ENCODE peak calls at places on chromosomes 5 and 9, in six cellular contexts. C is IMR-90, G is PC-3, J is hepatocyte, W is HepG2, F is fibroblast of lung. O is an unnamed sample.
A peak's percentile ranks its signal among the peaks of the same experiment; 100 is the strongest.

GRCh38 chr9:18601026-18601425 is 127.1 kb downstream of the ADAMTSL1 start:
- DNase-seq in C (no peak), G (no peak), J (no peak), W (no peak), F (peak; percentile 36), O (no peak)

GRCh38 chr5:162685302-162685701 is 617.7 kb downstream of the GABRG2 start:
- DNase-seq in C (no peak), G (no peak), J (no peak), W (no peak), F (no peak), O (no peak)

GRCh38 chr9:13324988-13325387 is 45.5 kb upstream of the MPDZ start:
- DNase-seq in C (no peak), G (no peak), J (no peak), W (no peak), F (peak; percentile 44), O (no peak)

GRCh38 chr5:17282283-17283120 is 65.1 kb downstream of the BASP1 start:
- DNase-seq in C (no peak), G (no peak), J (no peak), W (no peak), F (no peak), O (no peak)

GRCh38 chr5:68891718-68892117 is 202.1 kb upstream of the SLC30A5 start:
- DNase-seq in C (no peak), G (no peak), J (no peak), W (no peak), F (no peak), O (no peak)

GRCh38 chr5:92092239-92092638 is 709.1 kb upstream of the ARRDC3 start:
- DNase-seq in C (no peak), G (no peak), J (no peak), W (no peak), F (no peak), O (no peak)

GRCh38 chr5:99771296-99771695 is 763.9 kb upstream of the FAM174A start:
- DNase-seq in C (no peak), G (peak; percentile 20), J (no peak), W (no peak), F (peak; percentile 44), O (no peak)

GRCh38 chr9:93205896-93206575 is 22.1 kb downstream of the WNK2 start:
- DNase-seq in C (no peak), G (no peak), J (no peak), W (no peak), F (no peak), O (no peak)

GRCh38 chr5:149803641-149804468 is 73.7 kb downstream of the PPARGC1B start:
- DNase-seq in C (peak; percentile 16), G (no peak), J (no peak), W (no peak), F (no peak), O (no peak)

GRCh38 chr9:98455957-98456621 is 200.6 kb upstream of the TBC1D2 start:
- DNase-seq in C (peak; percentile 74), G (no peak), J (peak; percentile 26), W (no peak), F (peak; percentile 86), O (no peak)
- H3K4me1 ChIP-seq in C (peaks cover 5% of the 10 kb centered on the region), G (no peaks in the 10 kb centered on the region), J (no peaks in the 10 kb centered on the region), W (no peaks in the 10 kb centered on the region), F (no peaks in the 10 kb centered on the region), O (no peaks in the 10 kb centered on the region)

GRCh38 chr5:138354926-138355378 is 2.5 kb downstream of the KDM3B start:
- DNase-seq in C (peak; percentile 77), G (peak; percentile 13), J (peak; percentile 34), W (peak; percentile 67), F (peak; percentile 88), O (peak; percentile 73)
- TF ChIP-seq CTCF in C (peak; percentile 2), G (no peak), J (no peak), W (peak; percentile 20), F (no peak), O (no peak)

GRCh38 chr5:142819816-142820215 is 49.6 kb downstream of the ARHGAP26 start:
- DNase-seq in C (peak; percentile 57), G (peak; percentile 64), J (no peak), W (no peak), F (no peak), O (no peak)
- H3K4me2 ChIP-seq in C (peak overlapping the region; percentile 51), G (peak overlapping the region; percentile 79), J (peak overlapping the region; percentile 39), W (peak overlapping the region; percentile 79), F (peak overlapping the region; percentile 37), O (no peak overlapping the region)

DNA sequence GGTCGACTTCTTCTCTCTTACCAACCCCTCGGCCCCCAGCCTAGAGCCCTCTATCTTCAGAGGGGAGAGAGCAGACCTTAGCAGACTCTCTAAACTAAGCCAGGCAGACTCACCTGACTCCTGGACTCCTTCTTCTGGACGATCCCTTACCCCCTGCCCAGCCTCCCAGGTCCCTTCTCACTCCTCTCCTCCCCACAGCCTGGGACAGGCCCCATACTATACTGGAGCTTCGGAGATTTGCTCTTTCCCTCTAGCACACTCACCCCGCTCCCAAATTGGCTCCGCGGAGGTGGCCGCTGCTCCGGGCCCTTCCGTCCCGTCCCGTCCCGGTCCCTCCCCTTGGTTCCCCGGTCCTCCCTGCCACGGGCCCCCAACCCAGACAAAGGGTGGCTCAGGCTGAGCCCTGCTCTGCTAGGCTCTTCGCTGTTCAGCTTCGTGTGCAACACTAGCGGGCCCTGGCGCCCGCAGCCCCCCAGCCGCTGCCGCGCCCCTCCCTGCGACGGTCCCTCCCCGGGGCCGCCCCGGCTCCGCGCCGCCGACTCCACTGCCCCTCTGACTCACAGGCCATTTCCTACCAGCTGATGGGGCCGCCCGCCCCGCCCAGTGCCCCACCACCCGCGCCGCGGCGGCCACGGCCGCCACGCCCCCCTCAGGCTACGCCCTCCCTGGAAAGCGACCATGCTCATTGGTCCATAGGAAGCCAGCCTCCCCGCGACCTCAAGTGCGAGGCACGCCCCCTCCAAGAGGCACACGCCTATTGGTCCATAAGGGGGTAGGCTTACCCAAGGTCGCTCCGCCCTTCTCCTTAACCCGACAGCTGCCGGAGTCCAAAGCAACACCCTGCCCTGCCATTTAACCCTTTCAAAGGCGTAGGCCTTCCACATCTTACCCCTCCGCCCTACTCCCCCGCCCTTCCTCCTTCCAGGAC is 4.4 kb downstream of the ATOSB start:
- DNase-seq in C (peak; percentile 99), G (peak; percentile 94), J (peak; percentile 99), W (peak; percentile 96), F (peak; percentile 98), O (peak; percentile 100)
- H3K4me1 ChIP-seq in C (peaks cover 23% of the 10 kb centered on the region), G (peaks cover 44% of the 10 kb centered on the region), J (peaks cover 16% of the 10 kb centered on the region), W (peaks cover 43% of the 10 kb centered on the region), F (peaks cover 25% of the 10 kb centered on the region), O (peaks cover 23% of the 10 kb centered on the region)

DNA sequence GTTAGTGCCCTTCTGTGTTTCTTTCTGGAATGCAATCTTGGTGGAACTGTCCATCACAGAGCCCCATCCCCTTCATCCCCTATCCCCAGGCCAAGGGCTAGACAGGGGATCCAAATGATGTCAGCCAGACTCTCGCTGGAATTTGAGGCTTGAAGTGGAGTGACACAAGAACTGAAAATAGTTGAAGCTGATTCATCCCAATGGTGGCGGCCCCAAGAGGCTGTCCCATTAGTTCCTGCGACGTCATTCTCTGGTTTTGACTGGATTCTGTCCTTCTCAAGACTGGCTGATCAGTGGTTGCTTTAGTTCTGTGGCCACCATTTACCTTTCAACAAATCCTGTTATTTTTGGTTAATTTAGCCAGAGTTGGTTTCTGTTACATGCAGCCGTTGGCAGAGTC is 59.9 kb downstream of the SUB1 start:
- DNase-seq in C (no peak), G (no peak), J (no peak), W (no peak), F (peak; percentile 12), O (no peak)
- TF ChIP-seq CTCF in C (no peak), G (no peak), J (no peak), W (no peak), F (no peak), O (no peak)

DNA sequence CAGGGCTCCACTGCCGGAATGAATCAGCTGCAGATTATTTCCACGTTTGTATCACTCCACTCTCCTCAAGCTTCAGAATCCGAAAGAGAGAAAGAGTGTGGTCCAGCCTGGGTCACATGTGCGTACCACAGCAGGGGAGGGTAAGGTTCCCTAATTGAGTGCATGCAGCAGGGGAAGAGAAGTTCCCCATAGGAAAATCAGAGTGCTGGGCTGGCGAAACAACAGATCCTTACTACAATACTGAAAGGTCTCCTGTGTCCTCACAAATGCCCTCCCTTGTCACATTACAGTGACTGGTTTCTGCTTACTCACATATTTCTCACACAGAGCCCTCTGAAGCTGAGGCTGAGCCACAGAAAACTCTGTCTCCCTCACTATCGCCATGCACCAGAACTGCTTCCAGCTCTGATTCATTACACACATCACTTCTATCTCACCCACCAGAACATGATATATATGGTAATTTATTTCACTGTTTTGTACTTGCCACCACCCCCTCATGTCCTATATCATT is 532.2 kb upstream of the TUSC1 start:
- DNase-seq in C (peak; percentile 17), G (no peak), J (no peak), W (no peak), F (peak; percentile 18), O (peak; percentile 23)
- H3K4me2 ChIP-seq in C (peak overlapping the region; percentile 86), G (no peak overlapping the region), J (no peak overlapping the region), W (no peak overlapping the region), F (no peak overlapping the region), O (no peak overlapping the region)

GRCh38 chr5:14190194-14191164 is 47.3 kb downstream of the TRIO start:
- DNase-seq in C (peak; percentile 99), G (peak; percentile 99), J (peak; percentile 69), W (no peak), F (peak; percentile 100), O (no peak)

GRCh38 chr5:14191325-14191724 is 48.2 kb downstream of the TRIO start:
- DNase-seq in C (no peak), G (no peak), J (no peak), W (no peak), F (peak; percentile 42), O (no peak)

GRCh38 chr5:14197056-14197455 is 53.9 kb downstream of the TRIO start:
- DNase-seq in C (no peak), G (no peak), J (no peak), W (no peak), F (no peak), O (no peak)

GRCh38 chr5:14195588-14195987 is 52.4 kb downstream of the TRIO start:
- DNase-seq in C (no peak), G (no peak), J (no peak), W (no peak), F (no peak), O (no peak)

GRCh38 chr5:14193496-14193895 is 50.4 kb downstream of the TRIO start:
- DNase-seq in C (no peak), G (no peak), J (no peak), W (no peak), F (peak; percentile 43), O (no peak)
- H3K4me1 ChIP-seq in C (peaks cover 34% of the 10 kb centered on the region), G (peaks cover 59% of the 10 kb centered on the region), J (peaks cover 11% of the 10 kb centered on the region), W (peaks cover 21% of the 10 kb centered on the region), F (peaks cover 43% of the 10 kb centered on the region), O (no peaks in the 10 kb centered on the region)

GRCh38 chr5:9617191-9617590 is 13.0 kb downstream of the TAS2R1 start:
- DNase-seq in C (no peak), G (peak; percentile 28), J (no peak), W (no peak), F (no peak), O (peak; percentile 64)
- TF ChIP-seq CTCF in C (no peak), G (peak; percentile 36), J (no peak), W (no peak), F (no peak), O (peak; percentile 15)

DNA sequence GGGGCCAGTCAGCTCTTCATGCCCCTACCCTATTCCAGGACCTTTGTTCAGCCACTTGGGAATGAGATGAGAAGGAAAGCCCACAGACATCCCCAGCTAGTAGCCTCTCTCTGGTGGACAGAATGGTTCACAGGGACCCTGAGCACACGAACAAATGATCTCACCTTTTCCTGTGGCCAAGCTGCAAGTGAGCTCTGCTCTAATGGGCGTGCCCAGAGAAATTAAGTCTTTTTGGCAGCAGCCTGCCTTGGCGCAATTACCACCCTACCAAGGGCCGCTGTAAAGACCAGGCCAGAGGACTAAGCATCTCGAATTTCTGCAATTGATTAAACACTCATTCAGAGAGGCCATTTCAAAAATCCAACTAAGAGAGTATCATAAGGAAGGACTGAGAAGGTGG is 56.0 kb downstream of the WHRN start:
- DNase-seq in C (no peak), G (no peak), J (no peak), W (no peak), F (no peak), O (no peak)
- H3K4me2 ChIP-seq in C (no peak overlapping the region), G (no peak overlapping the region), J (no peak overlapping the region), W (no peak overlapping the region), F (no peak overlapping the region), O (no peak overlapping the region)